ENCODE peak calls at places on chromosomes 1 and 21, in four cellular contexts. U is tibial nerve; I is CD4-positive, alpha-beta T cell; W is fibroblast of lung. H is an unnamed sample.

GRCh38 chr1:184296466-184297243 is 90.2 kb upstream of the C1orf21 start:
- DNase-seq in U (peak; percentile 93), I (no peak), W (peak; percentile 93), H (peak; percentile 73)

GRCh38 chr21:33801424-33802405 is 113.9 kb downstream of the ATP5PO start:
- DNase-seq in U (no peak), I (no peak), W (peak; percentile 63), H (no peak)

GRCh38 chr1:228005511-228006033 is 1.2 kb upstream of the WNT3A start:
- DNase-seq in U (no peak), I (no peak), W (no peak), H (no peak)

GRCh38 chr1:160156361-160156760 is 5.0 kb downstream of the ATP1A4 start:
- DNase-seq in U (no peak), I (no peak), W (no peak), H (no peak)

GRCh38 chr1:87279966-87280535 is 48.6 kb upstream of the LMO4 start:
- DNase-seq in U (no peak), I (no peak), W (peak; percentile 16), H (no peak)

GRCh38 chr1:101820080-101820479 is 176.6 kb downstream of the OLFM3 start:
- DNase-seq in U (no peak), I (no peak), W (peak; percentile 4), H (peak; percentile 48)

GRCh38 chr1:53402891-53403655 is 56.1 kb upstream of the DMRTB1 start:
- DNase-seq in U (no peak), I (no peak), W (no peak), H (no peak)

GRCh38 chr21:33075596-33076195 is 5.8 kb downstream of the OLIG1 start:
- DNase-seq in U (no peak), I (no peak), W (no peak), H (no peak)

GRCh38 chr1:25095635-25096200 is 136.6 kb downstream of the SYF2 start:
- DNase-seq in U (no peak), I (no peak), W (peak; percentile 26), H (no peak)

GRCh38 chr1:85078903-85079302 is 30.6 kb upstream of the MCOLN3 start:
- DNase-seq in U (no peak), I (no peak), W (no peak), H (no peak)

GRCh38 chr21:38696617-38697016 is 109.1 kb upstream of the ETS2 start:
- DNase-seq in U (no peak), I (no peak), W (no peak), H (no peak)

GRCh38 chr1:150549496-150550221 is 451 bp downstream of the ADAMTSL4 start:
- DNase-seq in U (no peak), I (no peak), W (no peak), H (no peak)

GRCh38 chr1:43293896-43294760 is 6.7 kb upstream of the TIE1 start:
- DNase-seq in U (no peak), I (no peak), W (peak; percentile 78), H (no peak)

GRCh38 chr1:87045757-87046422 is 131.5 kb downstream of the HS2ST1 start:
- DNase-seq in U (no peak), I (peak; percentile 81), W (peak; percentile 63), H (no peak)

GRCh38 chr1:180309338-180309737 is 79.3 kb downstream of the LHX4 start:
- DNase-seq in U (no peak), I (no peak), W (peak; percentile 78), H (no peak)

GRCh38 chr1:20788489-20788795 is 1.3 kb upstream of the HP1BP3 start:
- DNase-seq in U (no peak), I (no peak), W (no peak), H (no peak)

GRCh38 chr1:154595621-154596020 is 12.4 kb downstream of the ADAR start:
- DNase-seq in U (no peak), I (no peak), W (peak; percentile 58), H (no peak)

GRCh38 chr1:159562680-159563079 is 24.9 kb upstream of the APCS start:
- DNase-seq in U (no peak), I (no peak), W (no peak), H (no peak)

GRCh38 chr1:63322248-63322943 is at the start of gene FOXD3:
- DNase-seq in U (peak; percentile 53), I (no peak), W (no peak), H (peak; percentile 42)

DNA sequence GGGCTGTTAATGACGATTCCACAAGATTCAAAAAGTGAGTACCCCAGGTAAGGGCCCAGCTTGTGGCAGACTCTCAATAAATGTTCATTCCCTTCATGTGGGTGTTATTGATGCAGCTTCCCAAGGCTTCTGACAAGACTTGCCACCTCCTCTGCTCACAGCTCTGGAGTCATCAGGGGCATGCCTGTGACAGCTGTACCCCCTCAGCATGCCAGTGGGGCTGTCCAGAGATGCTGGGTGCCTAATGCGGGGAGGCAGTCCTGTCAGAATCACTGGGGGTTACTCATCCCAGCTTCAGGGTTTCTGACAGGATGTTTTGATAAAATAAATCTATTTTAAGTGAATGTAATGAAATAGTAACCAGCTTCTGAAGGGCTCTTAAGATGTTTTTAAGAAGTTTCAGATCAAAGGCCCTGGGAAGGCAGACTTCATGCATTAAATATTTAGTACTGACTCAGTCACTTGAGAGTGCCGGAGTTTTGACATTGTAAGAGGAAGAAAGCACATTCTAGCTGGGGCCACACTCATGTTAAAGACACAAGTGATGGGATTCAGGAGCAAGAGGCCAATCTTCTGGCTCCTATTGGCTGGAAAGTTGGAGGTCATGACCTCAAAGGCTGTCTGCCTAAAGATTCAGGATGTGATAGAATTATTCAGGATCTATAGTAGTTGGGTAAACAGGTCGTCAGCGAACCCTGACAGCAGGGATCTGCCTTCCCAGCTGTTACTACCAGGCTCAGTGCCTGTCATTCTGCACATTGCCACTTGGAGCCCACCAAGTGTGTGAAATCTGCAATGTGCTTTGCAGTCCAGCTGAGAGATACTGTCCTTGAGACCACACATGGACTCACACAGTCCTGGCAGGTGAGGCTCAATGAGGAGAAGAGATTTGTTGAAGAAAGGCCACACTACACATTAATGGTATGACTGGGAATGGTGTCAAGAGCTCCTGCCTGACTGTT is 239.6 kb upstream of the BEND5 start:
- DNase-seq in U (no peak), I (no peak), W (peak; percentile 61), H (peak; percentile 10)
- H3K9me3 ChIP-seq in U (no peaks in the 10 kb centered on the region), I (no peaks in the 10 kb centered on the region), W (no peaks in the 10 kb centered on the region), H (no peaks in the 10 kb centered on the region)

GRCh38 chr1:209993061-209993830 is 55.2 kb downstream of the SYT14 start:
- DNase-seq in U (no peak), I (no peak), W (no peak), H (no peak)

GRCh38 chr1:209988706-209989105 is 50.7 kb downstream of the SYT14 start:
- DNase-seq in U (no peak), I (no peak), W (peak; percentile 16), H (no peak)

GRCh38 chr1:209985002-209985401 is 47.0 kb downstream of the SYT14 start:
- DNase-seq in U (no peak), I (no peak), W (no peak), H (no peak)

GRCh38 chr1:209983953-209984352 is 45.9 kb downstream of the SYT14 start:
- DNase-seq in U (no peak), I (no peak), W (no peak), H (no peak)

DNA sequence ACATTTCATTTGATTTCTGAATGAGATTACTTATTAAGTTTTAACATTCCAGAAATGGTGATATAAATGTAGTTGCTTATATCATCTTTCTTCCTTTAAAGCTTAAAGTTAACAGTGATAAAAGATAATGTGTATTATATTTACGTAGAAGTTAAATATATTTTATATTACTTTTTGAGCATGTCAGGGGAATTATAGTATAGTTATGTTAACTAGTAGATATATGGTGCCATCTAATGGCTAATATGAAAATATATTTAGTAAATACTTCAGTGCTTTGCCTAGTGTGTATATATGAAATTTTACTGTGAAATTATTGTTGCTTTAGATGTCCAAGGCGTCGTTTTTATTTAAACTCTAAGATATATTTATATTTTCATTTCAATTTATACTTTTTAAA is 51.5 kb downstream of the SYT14 start:
- DNase-seq in U (no peak), I (no peak), W (peak; percentile 15), H (no peak)
- TF ChIP-seq CTCF in U (no peak), I (peak; percentile 21), W (no peak), H (no peak)

DNA sequence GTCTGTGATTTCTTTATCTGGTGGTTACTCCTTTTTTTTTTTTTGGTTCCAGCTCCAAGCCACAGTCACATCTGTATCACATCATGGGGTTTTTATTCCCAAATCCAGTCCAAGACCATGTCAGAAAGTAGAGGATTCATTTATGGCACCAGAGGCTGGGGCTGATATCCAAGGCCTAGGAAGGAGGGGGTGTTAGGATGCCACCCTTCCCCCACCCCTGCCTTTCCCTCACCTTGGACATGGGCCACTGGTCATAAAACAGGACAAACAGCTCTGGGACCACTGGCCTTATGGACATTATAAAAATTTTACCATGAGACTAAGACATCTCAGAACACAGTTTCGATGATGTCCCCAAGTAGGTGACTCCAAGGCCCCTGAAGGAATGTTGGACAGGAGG is 10.3 kb upstream of the HEYL start:
- DNase-seq in U (no peak), I (no peak), W (no peak), H (no peak)
- H3K9me3 ChIP-seq in U (no peaks in the 10 kb centered on the region), I (no peaks in the 10 kb centered on the region), W (no peaks in the 10 kb centered on the region), H (no peaks in the 10 kb centered on the region)

GRCh38 chr1:162943627-162944026 is 82.7 kb upstream of the CCDC190 start:
- DNase-seq in U (no peak), I (no peak), W (peak; percentile 31), H (no peak)

GRCh38 chr1:162937721-162938395 is 76.9 kb upstream of the CCDC190 start:
- DNase-seq in U (no peak), I (no peak), W (peak; percentile 4), H (no peak)

GRCh38 chr1:162941024-162941423 is 80.0 kb upstream of the CCDC190 start:
- DNase-seq in U (no peak), I (no peak), W (no peak), H (no peak)

GRCh38 chr1:162942903-162943567 is 82.1 kb upstream of the CCDC190 start:
- DNase-seq in U (no peak), I (no peak), W (peak; percentile 31), H (no peak)

DNA sequence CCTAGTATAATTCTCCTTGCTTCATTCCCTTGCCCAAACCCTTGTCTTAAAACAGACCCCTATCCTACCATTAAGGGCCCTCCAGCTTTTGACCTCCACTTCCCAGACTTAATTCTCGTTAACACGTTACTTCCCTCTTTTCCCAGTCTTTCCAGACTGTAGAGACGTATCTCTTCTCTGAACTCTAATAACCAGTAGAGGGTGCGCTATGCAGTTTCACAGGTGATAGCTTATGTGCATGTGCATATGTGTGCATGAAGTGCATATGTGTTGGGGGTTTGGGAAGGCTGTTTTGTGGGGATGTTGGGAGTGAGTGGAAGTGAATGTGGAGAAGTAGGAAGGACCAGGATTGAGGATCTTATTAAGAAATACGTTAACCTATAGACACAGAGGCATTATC is 78.1 kb upstream of the CCDC190 start:
- DNase-seq in U (no peak), I (no peak), W (no peak), H (peak; percentile 14)
- TF ChIP-seq CTCF in U (no peak), I (no peak), W (no peak), H (peak; percentile 48)

H was measured in BE2C.